ENCODE peak calls at places on chromosomes 12 and 14, in eight cellular contexts. Z is epithelial cell of proximal tubule, Y is mammary epithelial cell, U is mesothelial cell of epicardium, L is RWPE1, N is body of pancreas, H is lower lobe of right lung, J is lower leg skin. A is an unnamed sample.

GRCh38 chr14:100030441-100031153 is 34.6 kb upstream of the EVL start:
- DNase-seq in L (peak), J (peak), Z (peak), H (no peak), U (no peak), Y (peak), N (peak), A (no peak)

GRCh38 chr12:2578191-2578590 is 216.6 kb upstream of the FKBP4 start:
- DNase-seq in H (no peak), J (no peak), Y (no peak), Z (no peak), N (no peak), L (no peak), U (no peak), A (no peak)

GRCh38 chr14:102426796-102427195 is 64.1 kb downstream of the TECPR2 start:
- DNase-seq in H (no peak), J (no peak), U (no peak), N (no peak), Z (no peak), L (no peak), Y (no peak), A (no peak)

GRCh38 chr12:108129017-108129812 is at the start of gene WSCD2:
- DNase-seq in Y (peak), Z (no peak), J (peak), N (peak), L (peak), H (peak), U (peak), A (peak)

GRCh38 chr12:2669560-2669959 is 125.2 kb upstream of the FKBP4 start:
- DNase-seq in J (no peak), U (no peak), L (no peak), Y (no peak), N (no peak), H (no peak), Z (no peak), A (no peak)

GRCh38 chr12:14272954-14273910 is 92.2 kb upstream of the ATF7IP start:
- DNase-seq in Y (peak), N (peak), L (peak), Z (no peak), H (no peak), U (no peak), J (peak), A (no peak)

GRCh38 chr12:49232940-49233841 is 31.7 kb upstream of the TUBA1C start:
- DNase-seq in U (peak), J (peak), Z (no peak), H (peak), L (no peak), N (peak), Y (no peak), A (peak)

GRCh38 chr14:55794655-55795583 is 214.9 kb downstream of the KTN1 start:
- DNase-seq in L (peak), U (no peak), Z (no peak), N (no peak), J (no peak), Y (peak), H (no peak), A (no peak)

GRCh38 chr14:94392510-94392935 is 4.1 kb upstream of the SERPINA1 start:
- DNase-seq in J (peak), L (no peak), Y (peak), N (peak), U (no peak), H (peak), Z (no peak), A (no peak)

DNA sequence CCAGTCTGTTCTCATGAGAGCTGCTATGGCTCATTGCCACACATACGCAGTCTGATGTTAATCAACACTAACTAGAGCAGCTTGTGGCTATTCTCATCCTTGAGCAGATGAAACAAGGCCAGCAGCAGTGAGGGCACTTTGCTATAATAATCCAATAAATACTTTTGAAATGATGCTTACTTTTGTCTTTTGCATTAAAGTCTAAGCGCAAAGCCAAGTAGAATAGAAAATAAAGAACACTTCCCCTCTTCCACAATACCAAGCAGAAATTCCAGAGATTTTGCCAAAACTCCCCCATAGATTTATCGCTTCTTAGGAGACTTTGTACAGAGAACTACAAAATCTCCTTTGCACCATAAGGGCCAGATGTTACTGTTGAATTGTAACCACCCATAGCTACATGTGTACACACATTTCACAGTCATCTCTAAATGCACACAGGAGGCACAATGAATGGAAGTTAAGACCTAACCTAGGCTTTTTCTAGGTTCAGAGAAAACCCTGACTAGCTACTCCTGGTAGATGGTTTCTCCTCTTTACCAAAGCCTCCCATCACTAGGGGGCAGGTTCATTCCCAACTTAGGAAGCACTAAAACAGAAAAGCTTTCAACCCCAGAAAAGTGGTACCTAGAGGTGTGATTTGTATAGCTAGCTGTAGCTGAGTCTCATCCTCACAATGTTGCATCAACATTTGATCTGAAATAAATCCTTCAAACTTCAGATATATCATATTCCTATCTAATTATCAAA is 119.3 kb downstream of the HMGA2 start:
- DNase-seq in Z (no peak), U (no peak), J (no peak), H (no peak), L (no peak), N (no peak), Y (no peak), A (no peak)
- TF ChIP-seq CTCF in Z (peak), U (no peak), J (no peak), H (no peak), L (no peak), N (no peak), Y (no peak), A (no peak)

GRCh38 chr14:30330452-30330851 is 228.5 kb upstream of the G2E3 start:
- DNase-seq in N (no peak), H (no peak), L (peak), Y (peak), J (no peak), U (no peak), Z (no peak), A (no peak)
- TF ChIP-seq CTCF in N (no peak), H (peak), L (peak), Y (peak), J (no peak), U (peak), Z (peak), A (peak)

DNA sequence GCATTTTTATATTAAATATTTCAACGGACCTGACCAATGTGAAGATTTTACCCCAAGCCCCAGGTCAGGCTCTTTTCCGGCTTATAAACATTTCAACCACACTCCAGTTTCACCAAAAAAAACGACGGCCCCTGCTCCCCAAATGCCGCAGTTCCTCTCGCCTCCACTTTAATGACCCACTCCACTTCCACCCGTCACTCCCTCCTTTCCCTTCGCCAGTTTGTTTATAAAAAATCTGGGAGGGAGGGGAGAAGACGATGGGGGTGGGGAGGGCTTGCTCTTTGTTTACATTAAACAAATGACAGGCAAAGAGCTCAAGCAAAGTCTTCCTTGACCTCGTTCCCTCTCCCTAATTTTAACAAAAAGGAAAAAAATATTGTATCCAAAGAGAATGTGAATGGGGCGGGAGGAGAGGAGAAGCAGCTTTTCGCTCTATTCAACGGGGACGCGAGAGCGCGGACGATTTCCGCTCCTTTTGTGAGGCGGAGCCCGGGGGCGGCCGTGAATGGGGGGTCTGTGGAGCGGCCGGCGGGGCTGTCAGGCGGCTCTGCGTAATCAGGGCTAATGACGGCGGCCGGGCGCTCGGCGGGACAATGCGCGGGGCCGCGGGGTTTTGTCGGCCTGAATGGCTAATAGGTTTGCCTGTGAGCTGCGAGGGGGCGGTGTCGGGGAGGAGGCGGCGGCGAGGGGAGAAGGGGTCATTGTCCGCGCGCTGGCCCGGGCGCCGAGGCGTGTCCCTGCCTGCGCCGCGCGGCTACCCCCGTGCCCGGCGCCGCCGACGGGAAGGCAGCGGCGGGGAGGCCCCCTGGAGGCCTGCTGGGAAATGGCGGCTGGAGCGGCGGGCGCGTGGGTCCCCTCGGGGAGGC is 5.7 kb downstream of the SIX6 start:
- DNase-seq in N (no peak), Y (no peak), J (no peak), L (no peak), H (no peak), U (no peak), Z (no peak), A (peak)
- TF ChIP-seq CTCF in N (peak), Y (peak), J (no peak), L (peak), H (peak), U (peak), Z (no peak), A (peak)

DNA sequence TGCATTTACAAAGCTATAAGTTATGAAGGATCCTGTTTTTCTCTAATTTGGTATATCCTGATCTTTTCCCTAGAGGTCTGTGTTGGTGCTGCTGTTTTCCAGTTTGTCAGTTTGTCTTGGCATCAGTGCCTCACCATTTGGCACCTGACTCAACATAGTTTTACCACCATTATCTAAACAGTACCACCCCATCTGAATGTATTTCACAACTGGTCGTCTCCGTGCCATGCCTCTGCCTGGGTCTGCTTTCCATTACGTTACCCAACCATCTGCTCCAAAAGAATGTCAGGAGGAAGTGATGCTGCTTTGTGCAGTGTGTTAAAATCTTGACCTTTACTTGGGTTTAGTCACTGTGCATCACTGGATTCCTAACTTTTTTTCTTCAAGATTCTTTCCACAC is 129.3 kb upstream of the RASSF8 start:
- DNase-seq in Y (peak), L (peak), N (peak), J (peak), Z (no peak), H (no peak), U (no peak), A (peak)
- TF ChIP-seq CTCF in Y (no peak), L (no peak), N (no peak), J (no peak), Z (no peak), H (no peak), U (no peak), A (no peak)

DNA sequence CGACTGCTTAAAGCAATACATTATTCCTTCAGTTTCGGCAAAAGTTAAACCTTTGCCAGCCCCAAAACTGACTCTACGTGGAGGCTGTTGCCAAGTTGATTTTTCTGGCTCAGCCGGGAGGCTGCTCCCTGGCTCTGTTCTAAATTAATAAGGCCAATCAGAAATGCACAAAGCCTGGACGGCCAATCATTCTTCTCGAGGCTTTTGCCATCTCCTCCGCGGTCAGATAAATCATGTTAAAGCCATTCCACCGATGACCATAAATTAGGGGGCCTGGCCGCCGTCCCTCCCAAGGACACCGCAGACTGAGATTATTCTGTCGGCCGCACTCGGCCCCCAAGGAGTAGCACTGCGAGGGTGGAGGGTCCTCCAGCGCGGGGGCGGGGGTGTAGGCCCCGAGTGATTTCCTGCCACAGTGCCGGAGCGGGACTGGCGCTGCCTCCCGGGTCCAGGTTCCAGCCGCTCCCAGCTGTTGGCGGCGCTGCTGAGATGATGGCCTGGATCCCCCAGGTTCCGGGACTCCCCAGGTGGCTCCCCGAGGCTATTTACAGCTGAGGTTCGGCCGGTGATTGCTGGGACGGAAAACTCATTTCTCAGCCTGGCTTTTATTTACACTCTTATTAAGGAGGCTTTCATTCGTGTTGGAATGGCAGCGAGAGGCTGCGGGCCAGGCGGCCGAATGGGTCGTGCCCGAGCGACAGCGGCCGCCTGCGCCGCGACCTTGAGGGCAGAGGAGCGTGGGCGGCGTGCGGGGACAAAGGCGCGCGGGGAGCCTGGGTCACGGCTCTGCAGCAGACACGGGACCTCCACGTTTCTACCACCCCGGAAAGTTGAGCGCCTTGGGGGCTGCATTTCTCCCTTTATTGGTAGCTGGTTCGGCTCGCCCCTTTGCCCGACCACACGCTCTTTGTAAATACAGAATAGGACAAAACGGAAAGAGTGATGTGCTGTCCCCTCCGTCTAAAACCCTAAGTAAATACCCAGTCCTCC is 165.2 kb downstream of the MON2 start:
- DNase-seq in Y (peak), Z (no peak), U (peak), N (peak), J (peak), L (peak), H (peak), A (no peak)
- TF ChIP-seq CTCF in Y (no peak), Z (peak), U (no peak), N (no peak), J (no peak), L (peak), H (peak), A (peak)

GRCh38 chr14:21846227-21846885 is 172.7 kb upstream of the OR4E1 start:
- DNase-seq in Z (no peak), H (no peak), U (no peak), N (peak), L (peak), J (no peak), Y (peak), A (no peak)

DNA sequence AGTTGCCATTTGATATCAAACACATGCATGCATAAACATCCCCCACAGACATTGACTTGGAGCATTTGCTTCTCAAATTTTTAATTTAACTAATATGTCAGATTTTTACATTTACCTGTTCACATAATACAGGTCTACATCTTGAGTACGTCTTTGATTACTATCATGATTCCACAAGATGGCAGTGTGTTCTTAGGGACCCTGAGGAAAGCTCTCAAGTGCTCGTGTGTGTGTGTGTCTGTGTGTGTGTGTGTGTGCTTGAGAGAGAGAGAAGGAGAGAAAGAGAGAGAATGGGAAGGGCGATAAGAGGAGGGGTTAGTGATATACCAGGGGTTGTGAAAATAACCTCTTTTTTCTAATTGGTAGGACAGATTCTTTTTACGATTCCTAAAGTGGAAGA is 167.1 kb upstream of the OR4E1 start:
- DNase-seq in H (no peak), L (no peak), Z (no peak), U (no peak), N (no peak), J (no peak), Y (peak), A (no peak)
- TF ChIP-seq CTCF in H (no peak), L (no peak), Z (peak), U (no peak), N (no peak), J (no peak), Y (no peak), A (no peak)

DNA sequence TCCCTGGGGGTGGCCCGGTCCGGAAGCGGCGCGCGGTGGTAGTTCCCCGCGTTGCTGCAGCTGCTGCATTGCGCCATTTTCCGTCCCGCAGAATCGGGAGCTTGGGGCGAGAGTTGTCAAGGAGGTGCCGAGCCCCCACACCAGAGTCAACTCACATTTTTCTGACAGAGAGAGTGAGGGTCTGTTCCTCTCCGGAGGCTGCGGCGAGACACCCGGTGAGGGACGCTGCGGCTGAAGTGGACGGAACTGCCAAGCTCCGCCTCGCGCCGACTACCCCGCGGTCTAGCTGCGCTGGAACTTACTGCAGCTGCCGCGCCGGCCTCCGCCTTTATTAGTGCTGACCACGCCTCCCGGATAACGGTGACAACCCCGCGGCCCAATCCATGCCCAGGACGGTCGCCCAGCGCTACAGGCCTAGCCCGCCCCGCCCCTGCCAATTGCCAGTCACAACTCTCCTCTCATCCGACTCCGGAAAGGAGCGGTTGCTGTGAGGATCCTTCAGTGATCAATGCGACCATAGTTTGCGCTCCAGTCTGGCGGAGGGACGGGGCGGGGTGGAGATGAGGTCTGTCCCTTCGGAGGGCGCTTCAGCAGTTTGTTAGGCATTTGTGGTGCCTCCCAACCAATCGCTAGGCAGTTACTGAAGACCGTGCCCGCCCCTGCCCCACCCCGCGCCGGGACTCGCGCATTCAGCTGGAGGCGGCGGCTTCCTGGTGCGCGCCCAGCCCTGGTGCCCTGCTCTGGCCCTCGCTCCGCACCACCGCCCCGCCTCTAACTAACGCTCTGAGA is at the start of gene VAMP1:
- DNase-seq in L (peak), U (peak), N (peak), H (peak), Y (peak), Z (peak), J (peak), A (peak)
- TF ChIP-seq CTCF in L (no peak), U (no peak), N (no peak), H (no peak), Y (no peak), Z (no peak), J (no peak), A (peak)

GRCh38 chr14:97058071-97058470 is 260.9 kb downstream of the VRK1 start:
- DNase-seq in Z (no peak), L (no peak), U (no peak), N (no peak), Y (no peak), J (no peak), H (no peak), A (no peak)

GRCh38 chr14:97058589-97058988 is 261.4 kb downstream of the VRK1 start:
- DNase-seq in J (no peak), N (no peak), U (no peak), L (no peak), Z (no peak), Y (no peak), H (no peak), A (no peak)

GRCh38 chr14:97057238-97057637 is 260.1 kb downstream of the VRK1 start:
- DNase-seq in U (no peak), J (no peak), L (no peak), H (no peak), Y (no peak), Z (no peak), N (no peak), A (no peak)

GRCh38 chr14:97053941-97054340 is 256.8 kb downstream of the VRK1 start:
- DNase-seq in Y (no peak), N (no peak), J (no peak), H (no peak), L (no peak), U (no peak), Z (no peak), A (no peak)

GRCh38 chr14:97056086-97056485 is 258.9 kb downstream of the VRK1 start:
- DNase-seq in Y (no peak), H (no peak), J (no peak), Z (no peak), N (no peak), L (no peak), U (no peak), A (no peak)
- TF ChIP-seq CTCF in Y (no peak), H (peak), J (no peak), Z (no peak), N (no peak), L (no peak), U (no peak), A (no peak)

GRCh38 chr12:113655919-113656318 is 184.2 kb upstream of the LHX5 start:
- DNase-seq in Z (no peak), U (no peak), Y (no peak), J (no peak), L (no peak), H (no peak), N (no peak), A (no peak)
- TF ChIP-seq CTCF in Z (no peak), U (no peak), Y (no peak), J (no peak), L (no peak), H (no peak), N (no peak), A (no peak)